ENCODE peak calls at places on chromosomes 13 and 19, in seven cellular contexts. J is MM.1S, Z is neural progenitor cell, C is GM23248, I is PC-3, O is hepatocyte, N is SK-N-SH. B is an unnamed sample.

GRCh38 chr13:20714563-20715339 is 11.3 kb downstream of the IL17D start:
- DNase-seq in J (no peak), Z (no peak), C (peak; percentile 88), I (no peak), O (peak; percentile 48), N (no peak), B (no peak)

GRCh38 chr13:112124100-112124499 is 57.2 kb downstream of the SOX1 start:
- DNase-seq in J (no peak), Z (no peak), C (no peak), I (no peak), O (no peak), N (no peak), B (no peak)

GRCh38 chr19:518292-519231 is 11.3 kb downstream of the TPGS1 start:
- DNase-seq in J (no peak), Z (peak; percentile 76), C (no peak), I (no peak), O (peak; percentile 92), N (no peak), B (no peak)

GRCh38 chr19:9075064-9075964 is 11.5 kb upstream of the OR1M1 start:
- DNase-seq in J (no peak), Z (peak; percentile 50), C (peak; percentile 83), I (peak; percentile 100), O (peak; percentile 93), N (peak; percentile 30), B (no peak)

GRCh38 chr13:20431080-20431479 is 94.6 kb downstream of the CRYL1 start:
- DNase-seq in J (no peak), Z (no peak), C (no peak), I (no peak), O (no peak), N (no peak), B (no peak)

GRCh38 chr13:93098972-93099371 is 127.6 kb upstream of the GPC6 start:
- DNase-seq in J (no peak), Z (no peak), C (no peak), I (no peak), O (peak; percentile 35), N (no peak), B (no peak)

GRCh38 chr13:93318538-93318937 is 91.9 kb downstream of the GPC6 start:
- DNase-seq in J (no peak), Z (no peak), C (peak; percentile 42), I (peak; percentile 21), O (peak; percentile 15), N (no peak), B (no peak)

GRCh38 chr19:11675569-11675968 is 63.2 kb downstream of the ZNF823 start:
- DNase-seq in J (no peak), Z (no peak), C (no peak), I (no peak), O (no peak), N (no peak), B (no peak)

GRCh38 chr13:95123726-95124125 is 177.5 kb downstream of the ABCC4 start:
- DNase-seq in J (no peak), Z (no peak), C (no peak), I (peak; percentile 45), O (peak; percentile 52), N (no peak), B (no peak)

GRCh38 chr13:98892077-98892476 is 85.8 kb downstream of the DOCK9 start:
- DNase-seq in J (no peak), Z (no peak), C (no peak), I (no peak), O (no peak), N (no peak), B (no peak)

GRCh38 chr19:46296722-46297431 is at the start of gene HIF3A:
- DNase-seq in J (no peak), Z (peak; percentile 98), C (peak; percentile 23), I (no peak), O (peak; percentile 97), N (peak; percentile 90), B (no peak)

GRCh38 chr13:102195566-102196462 is 206.0 kb downstream of the FGF14 start:
- DNase-seq in J (no peak), Z (no peak), C (peak; percentile 61), I (peak; percentile 21), O (no peak), N (peak; percentile 45), B (no peak)

GRCh38 chr19:35478794-35479193 is 11.5 kb downstream of the KRTDAP start:
- DNase-seq in J (no peak), Z (no peak), C (no peak), I (no peak), O (no peak), N (no peak), B (no peak)

GRCh38 chr19:33500586-33500985 is 21.0 kb downstream of the PEPD start:
- DNase-seq in J (no peak), Z (no peak), C (no peak), I (no peak), O (no peak), N (no peak), B (no peak)

GRCh38 chr19:46713781-46714522 is 3.0 kb downstream of the PRKD2 start:
- DNase-seq in J (peak; percentile 83), Z (peak; percentile 72), C (peak; percentile 91), I (peak; percentile 78), O (peak; percentile 92), N (peak; percentile 96), B (peak; percentile 75)

GRCh38 chr19:55488986-55489710 is 912 bp downstream of the SSC5D start:
- DNase-seq in J (no peak), Z (no peak), C (no peak), I (no peak), O (no peak), N (peak; percentile 62), B (no peak)

GRCh38 chr13:98564204-98564603 is 12.7 kb downstream of the STK24 start:
- DNase-seq in J (no peak), Z (no peak), C (peak; percentile 0), I (no peak), O (no peak), N (no peak), B (no peak)

GRCh38 chr13:84096221-84096620 is 213.9 kb upstream of the SLITRK1 start:
- DNase-seq in J (no peak), Z (no peak), C (no peak), I (peak; percentile 4), O (no peak), N (no peak), B (no peak)

GRCh38 chr19:28705008-28705407 is 507.9 kb downstream of the UQCRFS1 start:
- DNase-seq in J (no peak), Z (peak; percentile 48), C (peak; percentile 93), I (peak; percentile 57), O (peak; percentile 66), N (no peak), B (peak; percentile 9)

GRCh38 chr13:113548171-113548641 is 36.3 kb upstream of the TFDP1 start:
- DNase-seq in J (no peak), Z (peak; percentile 45), C (no peak), I (no peak), O (no peak), N (peak; percentile 30), B (no peak)

GRCh38 chr19:48506138-48506733 is 5.4 kb downstream of the LMTK3 start:
- DNase-seq in J (peak; percentile 69), Z (peak; percentile 47), C (peak; percentile 74), I (peak; percentile 50), O (no peak), N (peak; percentile 70), B (peak; percentile 81)

GRCh38 chr19:45591004-45591637 is 6.5 kb upstream of the OPA3 start:
- DNase-seq in J (peak; percentile 61), Z (peak; percentile 78), C (peak; percentile 34), I (no peak), O (peak; percentile 63), N (peak; percentile 79), B (peak; percentile 57)

GRCh38 chr19:4582980-4583842 is 23.7 kb upstream of the SEMA6B start:
- DNase-seq in J (no peak), Z (no peak), C (no peak), I (peak; percentile 63), O (no peak), N (peak; percentile 50), B (no peak)

GRCh38 chr13:40275155-40275554 is 391.3 kb downstream of the FOXO1 start:
- DNase-seq in J (no peak), Z (no peak), C (no peak), I (no peak), O (no peak), N (no peak), B (no peak)

GRCh38 chr19:10863107-10863700 is 8.1 kb upstream of the CARM1 start:
- DNase-seq in J (no peak), Z (no peak), C (peak; percentile 75), I (peak; percentile 32), O (peak; percentile 58), N (no peak), B (no peak)

GRCh38 chr13:74115138-74115537 is 19.1 kb downstream of the KLF12 start:
- DNase-seq in J (no peak), Z (no peak), C (peak; percentile 83), I (peak; percentile 52), O (no peak), N (no peak), B (no peak)

GRCh38 chr13:92967923-92968322 is 258.7 kb upstream of the GPC6 start:
- DNase-seq in J (peak; percentile 7), Z (peak; percentile 2), C (peak; percentile 48), I (peak; percentile 40), O (no peak), N (no peak), B (no peak)

DNA sequence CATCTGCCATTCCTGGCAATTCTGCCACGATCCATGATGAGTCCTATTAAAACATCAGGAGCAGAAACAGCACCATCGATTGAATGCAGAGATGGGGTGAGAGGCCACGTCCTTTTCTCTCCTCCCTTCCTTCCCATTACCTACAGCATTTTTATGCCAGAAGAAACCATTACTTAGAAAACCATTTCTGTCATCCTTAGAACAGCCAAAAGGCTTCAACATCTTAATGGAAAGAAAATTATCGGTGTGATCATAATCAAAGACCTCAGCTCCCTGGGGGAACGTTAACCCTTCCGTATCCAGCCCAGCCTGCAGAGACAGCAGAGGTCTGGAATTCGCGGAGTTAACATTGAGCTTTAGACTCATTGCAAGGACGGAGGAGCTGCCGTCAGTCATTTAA is 55.9 kb upstream of the SIAH3 start:
- DNase-seq in J (no peak), Z (no peak), C (no peak), I (no peak), O (no peak), N (no peak), B (no peak)
- H2AFZ ChIP-seq in J (no peak overlapping the region), Z (no peak overlapping the region), C (no peak overlapping the region), I (no peak overlapping the region), O (no peak overlapping the region), N (no peak overlapping the region), B (no peak overlapping the region)

GRCh38 chr19:2055871-2056809 is 5.1 kb upstream of the MKNK2 start:
- DNase-seq in J (no peak), Z (no peak), C (peak; percentile 78), I (peak; percentile 62), O (peak; percentile 59), N (peak; percentile 61), B (peak; percentile 57)
- TF ChIP-seq EZH2phosphoT487 in J (no peak), Z (no peak), C (no peak), I (no peak), O (no peak), N (no peak), B (no peak)

DNA sequence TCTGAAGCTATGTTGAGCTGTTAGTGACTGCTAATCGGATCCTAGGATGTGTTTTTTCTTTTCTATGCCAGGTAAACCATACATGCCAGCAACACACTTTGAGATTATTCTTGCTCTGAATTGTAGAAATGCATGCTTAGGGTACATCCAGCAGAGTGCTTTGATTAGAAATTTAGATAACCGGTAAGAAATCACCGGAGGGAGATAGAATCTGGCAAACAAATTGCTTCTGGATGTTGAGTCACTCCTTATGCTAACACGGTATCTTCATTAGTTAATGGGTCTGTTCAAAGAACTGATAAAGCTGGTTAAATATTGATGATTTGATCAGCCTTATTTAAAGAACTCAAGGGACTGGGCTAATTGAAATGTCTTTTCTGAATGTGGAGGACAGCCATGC is 85.1 kb upstream of the SIAH3 start:
- DNase-seq in J (no peak), Z (no peak), C (no peak), I (no peak), O (no peak), N (no peak), B (no peak)
- H2AFZ ChIP-seq in J (no peak overlapping the region), Z (no peak overlapping the region), C (no peak overlapping the region), I (no peak overlapping the region), O (no peak overlapping the region), N (no peak overlapping the region), B (no peak overlapping the region)

GRCh38 chr19:18419195-18419698 is at the start of gene SSBP4:
- DNase-seq in J (peak; percentile 69), Z (peak; percentile 91), C (peak; percentile 93), I (peak; percentile 85), O (peak; percentile 94), N (peak; percentile 97), B (peak; percentile 88)
- TF ChIP-seq EZH2phosphoT487 in J (no peak), Z (no peak), C (no peak), I (no peak), O (no peak), N (no peak), B (no peak)

B was measured in OCI-LY7.